ENCODE peak calls at places on chromosomes 16 and 17, in six cellular contexts. L is body of pancreas, X is sigmoid colon, G is stomach, W is tibial artery, Z is tibial nerve. B is an unnamed sample.

GRCh38 chr17:16880843-16881230 is 91.1 kb downstream of the TNFRSF13B start:
- DNase-seq in G (no peak), L (no peak), W (no peak), X (no peak), Z (no peak), B (no peak)

GRCh38 chr16:18983565-18984424 is at the start of gene TMC7:
- DNase-seq in Z (peak), W (peak), X (peak), G (peak), L (peak), B (peak)

GRCh38 chr16:87560428-87561199 is 41.7 kb upstream of the JPH3 start:
- DNase-seq in X (no peak), Z (no peak), G (peak), L (no peak), W (peak), B (peak)

GRCh38 chr16:80615751-80616150 is 75.0 kb downstream of the DYNLRB2 start:
- DNase-seq in Z (no peak), W (peak), G (no peak), L (no peak), X (no peak), B (no peak)

GRCh38 chr17:43219746-43220380 is 8.2 kb downstream of the TMEM106A start:
- DNase-seq in Z (no peak), W (no peak), X (peak), L (no peak), G (no peak), B (no peak)

GRCh38 chr16:67606632-67607031 is 38.3 kb upstream of the CARMIL2 start:
- DNase-seq in X (no peak), Z (no peak), W (no peak), G (no peak), L (no peak), B (no peak)

GRCh38 chr16:19071811-19072777 is 4.7 kb downstream of the COQ7 start:
- DNase-seq in Z (peak), L (peak), G (peak), X (no peak), W (no peak), B (peak)

GRCh38 chr17:19645608-19646250 is 2.8 kb upstream of the ALDH3A2 start:
- DNase-seq in W (peak), X (no peak), Z (peak), G (no peak), L (no peak), B (peak)

GRCh38 chr16:1425616-1426370 is 5.1 kb upstream of the PERCC1 start:
- DNase-seq in G (no peak), W (no peak), X (no peak), L (no peak), Z (no peak), B (peak)

GRCh38 chr17:65743313-65743665 is 181.8 kb upstream of the AXIN2 start:
- DNase-seq in W (no peak), L (no peak), G (no peak), Z (no peak), X (no peak), B (no peak)

GRCh38 chr16:82580293-82580900 is 46.4 kb upstream of the CDH13 start:
- DNase-seq in G (peak), L (no peak), X (no peak), Z (no peak), W (no peak), B (peak)

GRCh38 chr16:51526622-51527021 is 375.6 kb upstream of the SALL1 start:
- DNase-seq in L (no peak), W (no peak), G (no peak), X (no peak), Z (no peak), B (no peak)

GRCh38 chr17:82875418-82875856 is 35.6 kb upstream of the ZNF750 start:
- DNase-seq in Z (no peak), L (no peak), W (no peak), X (no peak), G (peak), B (no peak)

GRCh38 chr16:68548947-68549346 is 9.9 kb downstream of the ZFP90 start:
- DNase-seq in X (no peak), Z (no peak), L (no peak), W (no peak), G (no peak), B (no peak)

GRCh38 chr16:67177743-67178699 is 5.7 kb downstream of the MATCAP1 start:
- DNase-seq in W (peak), X (peak), Z (no peak), L (peak), G (peak), B (peak)

GRCh38 chr17:28748852-28749515 is 5.2 kb downstream of the TRAF4 start:
- DNase-seq in X (no peak), L (peak), W (no peak), G (no peak), Z (no peak), B (no peak)

GRCh38 chr16:8663192-8664089 is 11.0 kb upstream of the ABAT start:
- DNase-seq in L (no peak), X (no peak), Z (no peak), W (no peak), G (no peak), B (no peak)

GRCh38 chr17:82752371-82753200 is 721 bp downstream of the TBCD start:
- DNase-seq in G (no peak), Z (no peak), L (no peak), W (no peak), X (peak), B (peak)

GRCh38 chr17:31418773-31419350 is 27.4 kb downstream of the RAB11FIP4 start:
- DNase-seq in G (no peak), Z (no peak), X (no peak), W (no peak), L (no peak), B (no peak)

DNA sequence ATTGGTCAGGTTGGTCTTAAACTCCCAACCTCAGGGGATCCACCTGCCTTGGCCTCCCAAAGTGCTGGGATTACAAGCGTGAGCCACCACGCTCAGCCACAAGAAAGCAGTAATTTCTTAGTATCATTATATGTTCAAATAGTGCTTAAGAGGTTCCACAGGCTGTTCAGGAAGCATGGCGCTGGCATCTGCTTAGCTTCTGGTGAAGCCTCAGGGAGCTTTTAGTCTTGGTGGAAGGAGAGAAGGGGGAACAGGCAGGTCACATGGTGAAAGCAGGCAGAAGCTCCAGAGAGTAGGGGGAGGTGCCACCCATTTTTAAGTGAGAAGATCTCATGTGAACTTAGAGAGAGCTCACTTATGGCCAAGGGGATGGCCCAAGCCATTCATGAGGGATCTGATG is 3.7 kb upstream of the SEC14L1 start:
- DNase-seq in X (no peak), L (no peak), Z (no peak), W (no peak), G (no peak), B (no peak)
- H3K27ac ChIP-seq in X (no peak), L (no peak), Z (no peak), W (no peak), G (peak), B (no peak)

GRCh38 chr17:68498479-68499326 is 13.5 kb upstream of the PRKAR1A start:
- DNase-seq in L (no peak), G (peak), Z (no peak), W (no peak), X (no peak), B (no peak)

GRCh38 chr17:68501074-68501473 is 11.2 kb upstream of the PRKAR1A start:
- DNase-seq in Z (no peak), L (no peak), G (no peak), W (no peak), X (no peak), B (no peak)

GRCh38 chr17:68495081-68495480 is 17.1 kb upstream of the PRKAR1A start:
- DNase-seq in X (no peak), W (no peak), G (no peak), Z (no peak), L (no peak), B (no peak)

GRCh38 chr17:68499587-68499986 is 12.6 kb upstream of the PRKAR1A start:
- DNase-seq in L (no peak), Z (no peak), X (no peak), W (no peak), G (no peak), B (no peak)

DNA sequence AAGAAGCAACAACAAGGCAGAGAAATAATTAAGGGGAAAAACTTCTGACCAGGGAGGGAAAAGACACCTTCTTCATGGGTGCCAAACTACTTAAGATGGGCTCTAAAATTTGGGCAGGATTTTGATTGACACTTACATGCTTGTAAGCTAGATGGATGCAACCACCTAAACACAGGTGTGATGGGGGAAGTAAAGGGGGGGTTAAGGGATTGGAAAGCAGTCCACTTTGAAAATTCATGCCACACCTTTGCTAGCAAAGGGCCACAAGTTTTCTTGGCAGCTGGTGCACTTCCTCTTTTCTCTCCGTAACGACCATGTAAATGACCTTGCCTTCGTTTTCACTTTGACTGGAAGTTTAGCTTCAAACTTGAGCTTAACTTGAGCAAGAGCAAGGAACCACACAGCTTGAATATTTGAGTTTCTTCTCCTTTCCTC is 14.3 kb upstream of the PRKAR1A start:
- DNase-seq in Z (no peak), G (peak), X (no peak), L (no peak), W (no peak), B (no peak)
- H3K27ac ChIP-seq in Z (no peak), G (peak), X (peak), L (no peak), W (no peak), B (no peak)

DNA sequence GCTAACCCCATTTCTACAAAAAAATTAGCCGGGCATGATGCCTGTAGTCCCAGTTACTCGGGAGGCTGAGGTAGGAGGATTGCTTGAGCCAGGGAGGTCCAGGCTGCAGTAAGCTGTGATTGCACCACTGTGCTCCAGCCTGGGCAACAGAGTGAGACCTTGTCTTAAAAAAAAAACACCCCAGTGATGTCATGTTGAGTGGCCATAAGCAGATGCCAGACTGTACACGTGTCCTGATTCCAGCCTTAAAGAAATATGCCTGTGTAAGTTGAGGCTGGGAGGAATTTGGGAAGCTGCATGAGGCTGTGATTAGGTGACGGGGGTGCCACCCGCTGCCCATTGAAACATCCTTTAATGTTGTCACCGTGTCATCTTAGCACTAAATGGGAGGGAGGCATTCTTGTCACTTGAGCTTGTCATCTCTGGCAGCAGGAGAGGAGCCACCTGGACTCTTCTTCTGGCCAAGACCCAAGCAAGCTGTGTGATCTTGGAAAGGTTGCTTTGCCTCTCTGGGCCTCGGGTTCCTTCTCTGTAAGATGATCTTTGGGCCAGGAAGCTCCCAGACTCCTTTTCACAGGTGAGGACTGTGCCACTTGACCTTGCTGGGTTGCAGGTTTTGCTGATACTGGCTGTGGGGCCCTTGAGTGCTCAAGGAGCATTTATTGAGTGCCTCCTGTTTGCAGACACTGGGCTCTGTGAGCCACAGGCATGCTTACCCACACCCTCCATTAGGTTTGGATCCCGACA is 98.3 kb upstream of the CIBAR2 start:
- DNase-seq in L (no peak), G (no peak), X (no peak), Z (no peak), W (no peak), B (peak)
- H3K27ac ChIP-seq in L (peak), G (no peak), X (no peak), Z (no peak), W (no peak), B (peak)

GRCh38 chr17:61394630-61395408 is 4.8 kb upstream of the TBX2 start:
- DNase-seq in G (no peak), W (peak), Z (no peak), L (no peak), X (no peak), B (no peak)

GRCh38 chr17:61397086-61397842 is 2.4 kb upstream of the TBX2 start:
- DNase-seq in L (no peak), X (no peak), G (no peak), Z (no peak), W (peak), B (peak)

GRCh38 chr17:61395983-61396585 is 3.6 kb upstream of the TBX2 start:
- DNase-seq in X (no peak), W (peak), L (no peak), G (no peak), Z (no peak), B (no peak)

GRCh38 chr17:61395409-61395982 is 4.1 kb upstream of the TBX2 start:
- DNase-seq in G (no peak), W (no peak), Z (no peak), L (no peak), X (no peak), B (no peak)

DNA sequence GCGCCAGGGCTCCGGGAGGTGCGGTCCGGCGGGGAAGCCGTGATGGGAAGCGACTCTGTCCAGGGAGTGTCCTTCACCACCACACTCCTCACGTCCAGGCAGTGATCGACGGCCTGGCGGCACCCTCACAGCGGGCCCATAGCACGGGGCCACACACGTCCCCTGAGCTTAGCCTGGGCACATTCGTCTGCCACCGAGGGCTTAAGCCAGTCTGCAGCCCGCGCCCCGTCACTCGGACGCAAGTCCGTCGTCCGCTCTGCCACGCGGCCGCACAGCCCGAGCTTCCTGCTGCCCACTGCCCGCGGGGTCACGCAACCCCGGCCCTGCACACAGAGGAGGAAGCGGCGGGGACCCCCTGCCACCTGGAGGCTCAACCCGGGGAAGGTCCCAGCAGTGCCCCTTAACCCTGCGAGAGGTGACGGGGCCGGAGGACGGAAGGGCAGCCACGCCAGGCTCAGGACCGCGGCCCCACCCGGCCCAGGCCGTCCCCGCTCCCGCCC is 3.0 kb upstream of the TBX2 start:
- DNase-seq in Z (no peak), W (peak), G (no peak), X (no peak), L (no peak), B (no peak)
- H3K27ac ChIP-seq in Z (peak), W (peak), G (peak), X (peak), L (no peak), B (peak)

GRCh38 chr17:48002208-48002919 is 31.5 kb downstream of the CDK5RAP3 start:
- DNase-seq in W (no peak), Z (no peak), L (no peak), X (no peak), G (no peak), B (peak)
- H3K27ac ChIP-seq in W (no peak), Z (peak), L (no peak), X (peak), G (peak), B (peak)

GRCh38 chr17:81579298-81579697 is 27.1 kb upstream of the FAAP100 start:
- DNase-seq in X (no peak), G (no peak), Z (no peak), L (no peak), W (no peak), B (no peak)
- H3K27ac ChIP-seq in X (no peak), G (no peak), Z (no peak), L (no peak), W (no peak), B (peak)